ENCODE peak calls at places on chromosomes 11 and 22, in four cellular contexts. M is A549, T is HepG2, Y is K562. C is an unnamed sample.

GRCh38 chr11:102438311-102439062 is 14.1 kb downstream of the TMEM123 start:
- DNase-seq in T (peak), M (no peak), Y (no peak), C (peak)

GRCh38 chr22:39511226-39511625 is 9.1 kb upstream of the ATF4 start:
- DNase-seq in M (no peak), T (no peak), Y (no peak), C (no peak)

GRCh38 chr11:8250981-8251620 is 12.6 kb downstream of the LMO1 start:
- DNase-seq in M (no peak), Y (no peak), T (no peak), C (peak)

GRCh38 chr11:119729581-119730346 is 764 bp upstream of the NECTIN1 start:
- DNase-seq in M (peak), T (no peak), Y (no peak), C (peak)

GRCh38 chr22:27139935-27140493 is 482.6 kb downstream of the MIAT start:
- DNase-seq in M (peak), T (no peak), Y (no peak), C (no peak)

GRCh38 chr11:111620518-111620917 is 18.3 kb downstream of the SIK2 start:
- DNase-seq in Y (no peak), T (no peak), M (no peak), C (no peak)

GRCh38 chr11:94455861-94456260 is 37.8 kb downstream of the MRE11 start:
- DNase-seq in M (no peak), Y (no peak), T (no peak), C (no peak)

GRCh38 chr22:25759825-25760231 is 17.8 kb downstream of the MYO18B start:
- DNase-seq in M (peak), T (peak), Y (no peak), C (no peak)

GRCh38 chr11:111441443-111441842 is 62.4 kb upstream of the POU2AF1 start:
- DNase-seq in Y (no peak), T (no peak), M (no peak), C (no peak)

GRCh38 chr22:20228055-20228938 is 39.8 kb downstream of the RTN4R start:
- DNase-seq in Y (no peak), M (no peak), T (no peak), C (no peak)

GRCh38 chr11:126305699-126306098 is 1.8 kb downstream of the DCPS start:
- DNase-seq in M (no peak), Y (no peak), T (no peak), C (no peak)

GRCh38 chr22:37953062-37953436 is 352 bp downstream of the C22orf23 start:
- DNase-seq in Y (peak), T (no peak), M (peak), C (no peak)

GRCh38 chr11:57762235-57762866 is 749 bp downstream of the CTNND1 start:
- DNase-seq in M (peak), Y (no peak), T (no peak), C (no peak)

GRCh38 chr11:123093686-123094085 is 31.8 kb upstream of the HSPA8 start:
- DNase-seq in T (no peak), Y (no peak), M (no peak), C (no peak)

GRCh38 chr11:94938399-94939055 is 34.8 kb downstream of the CWC15 start:
- DNase-seq in Y (no peak), M (no peak), T (no peak), C (no peak)

GRCh38 chr11:78672850-78673641 is 98.4 kb upstream of the NARS2 start:
- DNase-seq in T (no peak), Y (no peak), M (no peak), C (no peak)

GRCh38 chr11:44673691-44674090 is 53.1 kb upstream of the TSPAN18 start:
- DNase-seq in T (no peak), M (no peak), Y (no peak), C (no peak)

GRCh38 chr11:126561327-126561893 is 205.9 kb downstream of the ST3GAL4 start:
- DNase-seq in T (peak), Y (peak), M (no peak), C (peak)

GRCh38 chr11:16615480-16615879 is 123.0 kb upstream of the C11orf58 start:
- DNase-seq in Y (no peak), T (no peak), M (no peak), C (no peak)

GRCh38 chr22:36107436-36107835 is 53.1 kb downstream of the APOL3 start:
- DNase-seq in Y (no peak), M (no peak), T (no peak), C (no peak)

GRCh38 chr11:4610258-4610935 is 2.4 kb upstream of the TRIM68 start:
- DNase-seq in Y (no peak), M (no peak), T (no peak), C (no peak)

GRCh38 chr11:26851696-26852095 is 129.8 kb upstream of the SLC5A12 start:
- DNase-seq in M (no peak), Y (no peak), T (no peak), C (no peak)

GRCh38 chr11:128931066-128931465 is 11.6 kb downstream of the TP53AIP1 start:
- DNase-seq in Y (no peak), T (no peak), M (no peak), C (no peak)

GRCh38 chr11:36376315-36376887 is 80.3 kb downstream of the PRR5L start:
- DNase-seq in T (no peak), M (no peak), Y (no peak), C (peak)

GRCh38 chr22:43862074-43862881 is at the start of gene SULT4A1:
- DNase-seq in M (no peak), Y (peak), T (no peak), C (peak)
- TF ChIP-seq HMGXB4 in M (no peak), Y (no peak), T (no peak), C (no peak)

DNA sequence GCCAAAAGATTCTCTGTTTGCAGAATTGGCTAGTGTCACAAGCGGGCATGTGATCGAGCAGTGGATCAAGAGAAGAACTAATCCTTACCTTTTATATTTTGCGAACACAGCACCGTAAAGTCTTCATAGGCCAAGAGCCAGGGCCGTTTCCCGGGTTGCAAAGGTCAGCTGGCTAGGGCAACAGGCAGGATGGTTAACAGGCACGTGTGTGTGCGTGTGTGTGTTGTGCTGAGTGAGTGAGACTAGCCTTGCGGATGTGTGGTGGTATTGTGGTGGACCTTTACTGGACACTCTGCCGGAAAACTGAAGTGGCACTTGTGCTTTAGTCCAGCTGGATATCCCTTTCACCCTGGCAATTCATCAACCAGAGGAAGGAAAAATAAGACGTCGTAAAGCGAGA is 176.7 kb downstream of the BCR start:
- DNase-seq in M (no peak), T (no peak), Y (no peak), C (no peak)
- TF ChIP-seq HMGXB4 in M (no peak), T (no peak), Y (no peak), C (no peak)

DNA sequence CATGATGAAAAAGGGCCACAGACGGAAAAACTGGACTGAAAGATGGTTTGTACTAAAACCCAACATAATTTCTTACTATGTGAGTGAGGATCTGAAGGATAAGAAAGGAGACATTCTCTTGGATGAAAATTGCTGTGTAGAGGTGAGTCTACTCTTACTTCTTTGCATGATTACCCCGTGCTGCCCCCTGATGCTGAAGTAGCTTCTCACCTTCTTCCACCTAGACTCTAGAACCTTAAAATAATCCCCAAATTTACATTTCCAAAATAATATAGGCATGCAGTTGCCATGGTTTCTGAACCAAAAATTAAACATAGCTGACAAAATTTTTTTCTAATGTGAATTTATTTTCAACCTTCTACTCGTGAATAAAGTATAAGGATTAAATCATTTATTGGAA is 64.2 kb downstream of the SWAP70 start:
- DNase-seq in Y (no peak), M (no peak), T (no peak), C (no peak)
- TF ChIP-seq HMGXB4 in Y (no peak), M (no peak), T (no peak), C (no peak)

DNA sequence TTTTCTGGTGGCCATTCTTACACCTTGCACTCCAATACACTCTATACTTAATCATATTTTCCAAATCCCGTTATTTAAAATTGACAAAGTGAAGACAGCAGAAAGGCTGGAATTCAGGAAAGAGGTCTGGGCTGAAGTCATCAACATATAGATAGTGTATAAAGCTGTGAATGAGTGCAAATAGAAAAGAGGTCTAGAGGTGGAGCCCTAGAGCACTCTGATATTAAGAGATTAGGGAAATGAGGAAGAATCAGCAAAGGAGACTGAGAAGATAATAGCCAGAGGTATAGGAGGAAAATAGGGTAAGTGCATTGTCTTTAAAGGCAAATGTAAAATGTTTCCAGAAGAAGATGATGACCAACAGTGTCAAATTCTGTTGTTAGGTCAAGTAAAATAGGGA is 7.9 kb downstream of the CTR9 start:
- DNase-seq in T (no peak), M (no peak), Y (peak), C (no peak)
- TF ChIP-seq HMGXB4 in T (no peak), M (no peak), Y (no peak), C (no peak)

GRCh38 chr11:65412271-65413076 is 10.1 kb upstream of the NEAT1 start:
- DNase-seq in T (no peak), M (no peak), Y (no peak), C (peak)
- TF ChIP-seq HMGXB4 in T (no peak), M (no peak), Y (no peak), C (no peak)

DNA sequence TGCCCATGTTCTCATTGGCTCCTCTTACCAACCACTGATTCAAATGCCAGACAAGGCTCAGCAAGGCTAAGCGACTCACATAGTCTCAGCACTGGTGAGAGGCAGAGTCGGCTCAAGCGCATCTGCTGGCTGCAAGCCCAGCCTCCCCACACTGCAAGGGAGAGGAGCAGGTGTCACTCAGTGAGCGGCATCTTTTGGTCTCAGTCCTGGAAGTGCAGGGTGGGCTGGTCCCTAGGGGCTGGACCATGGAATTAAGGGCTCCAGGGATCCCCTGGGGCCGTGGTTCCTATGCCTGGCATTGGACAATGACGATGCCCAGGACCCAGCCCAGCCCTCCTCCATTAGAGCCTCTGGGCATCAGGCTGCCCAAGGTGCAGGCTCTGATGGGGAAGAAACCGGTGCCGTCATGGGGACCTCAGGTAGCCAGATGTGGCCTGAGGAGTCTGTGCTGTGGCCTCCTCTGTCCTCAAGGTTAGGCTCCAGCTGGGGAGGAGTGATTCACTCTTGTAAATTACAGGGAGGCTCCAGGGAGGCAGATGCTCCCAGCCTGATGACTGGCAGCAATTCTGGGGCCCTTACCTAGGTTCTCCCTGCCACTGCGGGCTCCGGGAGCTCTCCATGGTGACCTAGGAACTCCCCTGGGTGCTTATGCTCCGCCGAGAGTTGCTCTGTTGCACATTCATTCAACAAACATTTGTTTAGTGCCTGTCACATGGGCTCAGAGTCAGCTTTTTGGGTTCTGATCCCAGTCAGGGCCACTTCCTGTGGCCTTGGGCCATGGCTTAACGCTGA is 28.0 kb downstream of the FADS2 start:
- DNase-seq in Y (no peak), M (no peak), T (no peak), C (no peak)
- TF ChIP-seq HMGXB4 in Y (no peak), M (no peak), T (no peak), C (no peak)

DNA sequence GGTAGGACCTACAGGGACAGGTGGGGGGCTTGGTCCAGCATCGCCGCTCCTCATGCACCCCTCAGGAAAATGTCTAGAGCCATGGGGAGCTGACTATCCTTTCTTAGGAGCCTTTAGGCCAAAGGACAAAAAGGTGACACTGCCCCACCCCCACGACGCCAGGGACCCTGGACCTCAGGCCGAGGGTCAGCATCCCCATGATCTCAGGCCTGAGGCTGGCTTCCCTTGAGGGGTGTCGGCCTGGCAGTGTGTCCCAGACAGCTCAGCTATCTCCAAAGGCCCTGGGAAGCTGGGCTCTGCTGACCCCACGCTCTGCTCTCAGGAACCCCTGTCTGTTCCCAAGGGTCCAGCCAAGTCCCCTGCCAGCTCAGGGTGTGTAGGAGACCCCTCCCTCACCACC is 16.3 kb downstream of the MRGPRG start:
- DNase-seq in Y (no peak), T (no peak), M (no peak), C (no peak)
- TF ChIP-seq HMGXB4 in Y (no peak), T (no peak), M (no peak), C (no peak)

GRCh38 chr11:112715091-112715490 is 246.1 kb upstream of the NCAM1 start:
- DNase-seq in T (no peak), M (no peak), Y (no peak), C (no peak)
- TF ChIP-seq HMGXB4 in T (no peak), M (no peak), Y (no peak), C (no peak)

C was measured in WTC11.